ENCODE peak calls at places on chromosomes 3 and 15, in six cellular contexts. K is DND-41, J is upper lobe of right lung, P is spleen, E is left ventricle myocardium inferior, O is A673. B is an unnamed sample.

GRCh38 chr3:126208618-126209256 is 28.4 kb upstream of the ALDH1L1 start:
- DNase-seq in K (no peak), E (peak), J (peak), P (no peak), O (peak), B (no peak)

GRCh38 chr3:67654832-67655152 is 380 bp upstream of the SUCLG2 start:
- DNase-seq in J (no peak), E (no peak), P (no peak), O (no peak), K (no peak), B (peak)

GRCh38 chr3:189490337-189490736 is 140.9 kb upstream of the TP63 start:
- DNase-seq in O (no peak), J (no peak), K (no peak), E (no peak), P (no peak), B (no peak)

GRCh38 chr15:47184405-47185221 is 532.7 kb upstream of the SEMA6D start:
- DNase-seq in E (peak), O (peak), K (no peak), J (peak), P (peak), B (no peak)

GRCh38 chr3:132867956-132868355 is 145.7 kb upstream of the NPHP3 start:
- DNase-seq in O (no peak), J (no peak), K (no peak), P (no peak), E (no peak), B (no peak)

GRCh38 chr3:183714622-183715021 is 17.0 kb downstream of the YEATS2 start:
- DNase-seq in O (no peak), P (no peak), E (no peak), J (no peak), K (no peak), B (no peak)

GRCh38 chr3:182861345-182861744 is 68.0 kb downstream of the ATP11B start:
- DNase-seq in P (no peak), J (no peak), K (no peak), O (no peak), E (no peak), B (no peak)

GRCh38 chr3:114789803-114790202 is 357.3 kb downstream of the ZBTB20 start:
- DNase-seq in K (no peak), E (no peak), O (no peak), J (no peak), P (no peak), B (no peak)

GRCh38 chr3:142279965-142280590 is 54.7 kb upstream of the GK5 start:
- DNase-seq in K (peak), J (no peak), O (peak), E (no peak), P (no peak), B (peak)

GRCh38 chr3:46705751-46706572 is 4.8 kb downstream of the TMIE start:
- DNase-seq in P (peak), O (peak), E (peak), J (peak), K (no peak), B (no peak)

GRCh38 chr3:55519016-55519415 is 31.9 kb upstream of the WNT5A start:
- DNase-seq in J (no peak), K (no peak), E (no peak), P (no peak), O (no peak), B (no peak)

GRCh38 chr15:75237316-75237982 is 20.7 kb upstream of the GOLGA6C start:
- DNase-seq in E (peak), K (no peak), O (no peak), J (peak), P (peak), B (no peak)

GRCh38 chr15:90187257-90187868 is 13.8 kb upstream of the SEMA4B start:
- DNase-seq in E (no peak), O (no peak), P (peak), J (no peak), K (no peak), B (no peak)

GRCh38 chr15:90099868-90100854 is 2.1 kb downstream of the IDH2 start:
- DNase-seq in P (peak), K (peak), E (no peak), O (no peak), J (no peak), B (peak)

GRCh38 chr3:73056365-73057150 is 4.9 kb upstream of the EBLN2 start:
- DNase-seq in P (no peak), J (no peak), O (peak), K (no peak), E (no peak), B (peak)

GRCh38 chr3:185552358-185552877 is at the start of gene LIPH:
- DNase-seq in P (no peak), K (no peak), E (no peak), O (peak), J (no peak), B (no peak)

GRCh38 chr3:188432826-188433525 is 279.0 kb downstream of the LPP start:
- DNase-seq in K (no peak), O (no peak), E (no peak), P (no peak), J (no peak), B (peak)

GRCh38 chr15:83571820-83572707 is 81.9 kb upstream of the ADAMTSL3 start:
- DNase-seq in P (no peak), E (no peak), K (no peak), O (peak), J (no peak), B (no peak)

GRCh38 chr15:36389107-36389506 is 190.3 kb upstream of the CDIN1 start:
- DNase-seq in O (no peak), P (no peak), J (no peak), E (no peak), K (no peak), B (no peak)

GRCh38 chr15:95405447-95405846 is 925.1 kb upstream of the NR2F2 start:
- DNase-seq in O (no peak), K (no peak), J (no peak), E (no peak), P (no peak), B (no peak)

GRCh38 chr15:35736150-35736549 is 190.2 kb upstream of the DPH6 start:
- DNase-seq in E (no peak), O (no peak), J (no peak), K (no peak), P (no peak), B (no peak)

GRCh38 chr3:95797081-95797480 is 1017.3 kb upstream of the EPHA6 start:
- DNase-seq in E (no peak), O (no peak), J (no peak), P (no peak), K (peak), B (no peak)

GRCh38 chr3:107662109-107662477 is 139.3 kb downstream of the BBX start:
- DNase-seq in E (no peak), K (no peak), P (no peak), J (no peak), O (peak), B (no peak)

DNA sequence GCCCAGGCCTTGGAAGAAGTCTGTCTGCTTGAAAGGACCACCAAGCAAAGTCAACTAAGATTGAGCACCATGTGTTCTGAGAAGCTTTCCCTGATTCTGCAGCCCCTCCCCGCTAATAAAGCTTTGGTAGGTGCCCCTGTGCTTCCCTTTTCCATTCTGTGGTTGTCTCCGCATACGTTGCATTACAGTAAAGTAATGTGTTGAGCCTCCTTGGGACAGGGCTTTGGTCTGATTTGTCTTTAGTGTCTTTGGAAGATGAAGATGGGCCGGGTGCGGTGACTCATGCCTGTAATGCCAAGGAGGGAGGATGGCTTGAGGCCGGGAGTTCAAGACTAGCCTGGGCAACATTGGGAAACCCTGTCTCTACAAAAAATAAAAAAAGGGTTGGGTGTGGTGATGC is 56.3 kb downstream of the RPL39L start:
- DNase-seq in K (no peak), J (no peak), E (no peak), O (no peak), P (no peak), B (no peak)
- H3K27ac ChIP-seq in K (no peak), J (no peak), E (no peak), O (peak), P (no peak), B (no peak)

DNA sequence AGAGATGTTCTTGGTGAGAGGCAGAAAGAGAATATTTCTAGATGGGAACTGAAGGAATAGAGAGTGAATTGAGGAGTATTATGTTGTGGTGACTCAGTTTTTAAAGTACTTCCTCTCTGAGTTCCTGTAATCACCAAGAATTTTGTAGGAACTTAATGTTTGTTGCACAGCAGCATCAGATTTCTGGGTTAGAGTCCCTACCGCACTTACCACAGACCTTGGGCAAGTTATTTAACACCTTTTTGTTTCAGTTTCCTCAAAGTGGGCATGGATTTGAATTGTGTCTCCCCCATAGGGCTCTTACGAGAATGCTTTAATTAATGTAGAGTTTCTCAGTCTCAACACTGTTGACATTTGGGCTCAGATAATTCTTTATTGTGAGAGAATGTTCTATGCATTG is 22.3 kb upstream of the SCAANT1 start:
- DNase-seq in K (no peak), O (no peak), J (no peak), P (no peak), E (no peak), B (peak)
- H3K27ac ChIP-seq in K (no peak), O (no peak), J (no peak), P (peak), E (no peak), B (no peak)

DNA sequence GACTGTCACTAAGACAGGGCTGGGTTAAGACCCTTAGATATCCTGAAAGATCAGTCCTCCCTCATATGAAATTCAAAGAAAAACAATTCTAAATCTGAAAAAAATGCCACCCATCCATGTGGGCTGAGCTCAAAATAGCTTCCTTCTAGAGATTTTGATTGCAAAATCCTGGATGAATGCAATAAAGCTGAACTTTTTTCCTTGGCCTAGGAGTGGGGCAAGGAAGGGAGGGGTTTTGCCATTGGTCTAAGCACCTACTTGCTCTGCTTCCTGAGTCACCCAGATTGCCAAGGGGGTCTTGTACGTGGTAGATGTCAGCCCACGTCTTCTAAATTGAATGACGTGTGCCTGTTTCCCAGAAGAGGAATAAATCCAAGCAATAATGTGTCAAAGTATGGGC is 15.3 kb upstream of the SMAD3 start:
- DNase-seq in E (no peak), K (no peak), P (no peak), O (no peak), J (no peak), B (no peak)
- H3K27ac ChIP-seq in E (no peak), K (no peak), P (peak), O (no peak), J (peak), B (no peak)

DNA sequence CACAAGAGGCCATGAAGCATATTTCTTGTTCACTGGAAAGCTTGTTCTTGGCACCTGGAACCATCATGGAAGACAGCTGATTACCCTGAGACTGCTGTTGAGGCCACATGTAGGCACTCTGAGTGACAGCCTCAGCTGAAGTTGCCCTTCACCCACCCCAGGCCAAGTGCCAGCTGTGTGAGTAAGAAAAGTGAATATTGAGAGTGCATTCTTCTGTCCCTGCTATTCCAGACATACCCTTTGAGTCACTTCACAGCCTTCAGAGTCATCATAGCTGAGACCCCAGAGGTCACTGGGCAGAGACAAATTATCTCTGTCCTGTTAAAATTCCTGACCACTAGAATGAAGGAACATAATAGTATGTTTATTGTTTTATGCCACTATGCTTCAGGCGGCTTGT is 79.6 kb downstream of the NFKBIZ start:
- DNase-seq in K (no peak), E (no peak), P (no peak), O (no peak), J (no peak), B (no peak)
- H3K27ac ChIP-seq in K (no peak), E (no peak), P (no peak), O (no peak), J (no peak), B (no peak)

GRCh38 chr3:116399701-116400261 is 45.5 kb downstream of the LSAMP start:
- DNase-seq in O (no peak), K (no peak), E (no peak), J (no peak), P (no peak), B (no peak)
- H3K27ac ChIP-seq in O (no peak), K (no peak), E (no peak), J (no peak), P (no peak), B (no peak)